ENCODE peak calls at places on chromosome 18, in five cellular contexts. One of them, this sample, is unnamed.

GRCh38 chr18:36352384-36352783 is 54.9 kb downstream of the FHOD3 start:
- DNase-seq in K562: no peak
- DNase-seq in H1: no peak
- DNase-seq in HepG2: no peak
- DNase-seq in GM12891: no peak
- DNase-seq in this sample: no peak

GRCh38 chr18:10086458-10086857 is 172.6 kb downstream of the VAPA start:
- DNase-seq in GM12891: no peak
- DNase-seq in K562: no peak
- DNase-seq in H1: no peak
- DNase-seq in HepG2: no peak
- DNase-seq in this sample: no peak

GRCh38 chr18:23102498-23103260 is 32.6 kb upstream of the CABLES1 start:
- DNase-seq in H1: no peak
- DNase-seq in HepG2: no peak
- DNase-seq in K562: no peak
- DNase-seq in GM12891: no peak
- DNase-seq in this sample: no peak

GRCh38 chr18:58615150-58616132 is 13.4 kb downstream of the ALPK2 start:
- DNase-seq in HepG2: no peak
- DNase-seq in H1: no peak
- DNase-seq in GM12891: peak
- DNase-seq in K562: no peak
- DNase-seq in this sample: no peak

GRCh38 chr18:74898965-74899364 is 301.3 kb downstream of the ZNF407 start:
- DNase-seq in K562: no peak
- DNase-seq in GM12891: no peak
- DNase-seq in HepG2: peak
- DNase-seq in H1: no peak
- DNase-seq in this sample: no peak

GRCh38 chr18:48662021-48662661 is 123.3 kb downstream of the CTIF start:
- DNase-seq in K562: no peak
- DNase-seq in GM12891: no peak
- DNase-seq in H1: no peak
- DNase-seq in HepG2: peak
- DNase-seq in this sample: no peak

GRCh38 chr18:77132369-77133050 is at the start of gene MBP:
- DNase-seq in H1: no peak
- DNase-seq in GM12891: peak
- DNase-seq in K562: no peak
- DNase-seq in HepG2: no peak
- DNase-seq in this sample: peak

GRCh38 chr18:54692463-54692862 is 101.4 kb downstream of the DYNAP start:
- DNase-seq in HepG2: no peak
- DNase-seq in H1: no peak
- DNase-seq in GM12891: no peak
- DNase-seq in K562: no peak
- DNase-seq in this sample: no peak

GRCh38 chr18:24982831-24983230 is 369.1 kb downstream of the ZNF521 start:
- DNase-seq in GM12891: no peak
- DNase-seq in H1: no peak
- DNase-seq in HepG2: no peak
- DNase-seq in K562: no peak
- DNase-seq in this sample: no peak

GRCh38 chr18:49863769-49864615 is 50.7 kb upstream of the ACAA2 start:
- DNase-seq in K562: peak
- DNase-seq in HepG2: no peak
- DNase-seq in H1: no peak
- DNase-seq in GM12891: no peak
- DNase-seq in this sample: no peak

GRCh38 chr18:47209166-47209565 is 33.0 kb upstream of the IER3IP1 start:
- DNase-seq in HepG2: no peak
- DNase-seq in GM12891: no peak
- DNase-seq in K562: no peak
- DNase-seq in H1: no peak
- DNase-seq in this sample: no peak

GRCh38 chr18:64972545-64972944 is 778.3 kb upstream of the CDH7 start:
- DNase-seq in HepG2: no peak
- DNase-seq in H1: no peak
- DNase-seq in K562: no peak
- DNase-seq in GM12891: no peak
- DNase-seq in this sample: no peak

GRCh38 chr18:37467002-37467401 is 98.6 kb downstream of the CELF4 start:
- DNase-seq in K562: no peak
- DNase-seq in GM12891: no peak
- DNase-seq in HepG2: no peak
- DNase-seq in H1: no peak
- DNase-seq in this sample: no peak

GRCh38 chr18:37470986-37471385 is 94.6 kb downstream of the CELF4 start:
- DNase-seq in GM12891: no peak
- DNase-seq in HepG2: no peak
- DNase-seq in H1: no peak
- DNase-seq in K562: no peak
- DNase-seq in this sample: no peak

GRCh38 chr18:37476611-37477295 is 88.8 kb downstream of the CELF4 start:
- DNase-seq in HepG2: no peak
- DNase-seq in GM12891: no peak
- DNase-seq in K562: no peak
- DNase-seq in H1: no peak
- DNase-seq in this sample: no peak

GRCh38 chr18:37476182-37476581 is 89.4 kb downstream of the CELF4 start:
- DNase-seq in HepG2: peak
- DNase-seq in K562: peak
- DNase-seq in H1: no peak
- DNase-seq in GM12891: peak
- DNase-seq in this sample: peak

DNA sequence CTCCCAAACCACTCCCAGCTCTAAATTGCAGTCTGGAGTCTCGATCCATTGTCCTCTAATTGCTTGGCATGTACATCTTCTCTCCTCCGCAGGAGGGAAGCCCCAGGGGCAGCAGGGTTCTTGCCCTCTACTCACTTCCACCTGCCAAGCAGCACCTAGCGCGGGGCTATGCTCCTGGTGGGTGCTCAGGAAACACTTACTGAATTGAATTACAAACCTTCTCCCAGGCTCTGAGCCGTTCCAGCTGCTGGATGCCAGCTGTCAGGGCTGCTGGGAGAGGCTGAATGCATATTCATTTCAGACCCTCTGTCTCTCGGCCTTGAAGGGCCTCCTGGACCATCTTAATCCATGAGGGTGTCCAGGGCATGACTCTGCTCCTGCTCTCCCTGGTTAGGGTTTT is 94.0 kb downstream of the CELF4 start:
- DNase-seq in HepG2: no peak
- DNase-seq in H1: no peak
- DNase-seq in K562: no peak
- DNase-seq in GM12891: no peak
- DNase-seq in this sample: no peak
- TF ChIP-seq TAF1 in HepG2: no peak
- TF ChIP-seq TAF1 in H1: no peak
- TF ChIP-seq TAF1 in K562: no peak
- TF ChIP-seq TAF1 in GM12891: no peak
- TF ChIP-seq TAF1 in this sample: no peak

GRCh38 chr18:34738173-34738894 is 28.2 kb downstream of the DTNA start:
- DNase-seq in HepG2: peak
- DNase-seq in GM12891: no peak
- DNase-seq in H1: no peak
- DNase-seq in K562: no peak
- DNase-seq in this sample: no peak
- TF ChIP-seq POLR2AphosphoS5 in HepG2: no peak
- TF ChIP-seq POLR2AphosphoS5 in GM12891: no peak
- TF ChIP-seq POLR2AphosphoS5 in H1: no peak
- TF ChIP-seq POLR2AphosphoS5 in K562: no peak
- TF ChIP-seq POLR2AphosphoS5 in this sample: no peak

DNA sequence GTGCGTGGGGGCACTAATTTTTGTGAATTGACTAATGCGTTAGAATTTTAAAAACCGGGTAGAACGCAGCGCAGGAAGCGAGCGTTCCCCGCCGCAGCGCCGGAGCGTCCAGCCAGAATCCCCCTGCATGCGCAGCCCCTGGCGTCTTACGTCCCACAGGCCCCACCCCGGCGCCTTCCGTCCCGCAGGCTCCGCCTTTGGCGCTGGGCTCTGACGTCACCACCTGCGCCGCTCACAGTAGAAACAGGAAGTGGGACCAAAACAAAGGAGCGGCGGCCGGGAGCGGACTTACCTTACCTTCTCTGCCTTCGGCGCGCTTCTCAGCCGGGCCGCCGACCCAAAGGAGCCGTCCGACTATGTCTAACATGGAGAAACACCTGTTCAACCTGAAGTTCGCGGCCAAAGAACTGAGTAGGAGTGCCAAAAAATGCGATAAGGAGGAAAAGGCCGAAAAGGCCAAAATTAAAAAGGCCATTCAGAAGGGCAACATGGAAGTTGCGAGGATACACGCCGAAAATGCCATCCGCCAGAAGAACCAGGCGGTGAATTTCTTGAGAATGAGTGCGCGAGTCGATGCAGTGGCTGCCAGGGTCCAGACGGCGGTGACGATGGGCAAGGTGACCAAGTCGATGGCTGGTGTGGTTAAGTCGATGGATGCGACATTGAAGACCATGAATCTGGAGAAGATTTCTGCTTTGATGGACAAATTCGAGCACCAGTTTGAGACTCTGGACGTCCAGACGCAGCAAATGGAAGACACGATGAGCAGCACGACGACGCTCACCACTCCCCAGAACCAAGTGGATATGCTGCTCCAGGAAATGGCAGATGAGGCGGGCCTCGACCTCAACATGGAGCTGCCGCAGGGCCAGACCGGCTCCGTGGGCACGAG is at the start of gene CHMP1B:
- DNase-seq in GM12891: peak
- DNase-seq in K562: peak
- DNase-seq in HepG2: peak
- DNase-seq in H1: peak
- DNase-seq in this sample: peak
- TF ChIP-seq POLR2A in GM12891: peak
- TF ChIP-seq POLR2A in K562: peak
- TF ChIP-seq POLR2A in HepG2: peak
- TF ChIP-seq POLR2A in H1: peak
- TF ChIP-seq POLR2A in this sample: peak

GRCh38 chr18:56937874-56938273 is 209.0 kb upstream of the BOD1L2 start:
- DNase-seq in GM12891: no peak
- DNase-seq in HepG2: no peak
- DNase-seq in K562: no peak
- DNase-seq in H1: no peak
- DNase-seq in this sample: no peak
- TF ChIP-seq TAF1 in GM12891: no peak
- TF ChIP-seq TAF1 in HepG2: no peak
- TF ChIP-seq TAF1 in K562: no peak
- TF ChIP-seq TAF1 in H1: no peak
- TF ChIP-seq TAF1 in this sample: no peak